ENCODE peak calls at places on chromosomes 7 and 10, in four cellular contexts. U is retinal pigment epithelial cell, G is colonic mucosa, R is choroid plexus epithelial cell. Z is an unnamed sample.

GRCh38 chr7:123865517-123866117 is 20.6 kb downstream of the HYAL4 start:
- DNase-seq in R (peak; percentile 90), U (peak; percentile 20), G (peak; percentile 78), Z (peak; percentile 73)

GRCh38 chr10:8088504-8088903 is 34.0 kb downstream of the GATA3 start:
- DNase-seq in G (no peak), U (no peak), R (no peak), Z (no peak)

GRCh38 chr10:110174201-110174600 is 33.2 kb upstream of the MXI1 start:
- DNase-seq in G (no peak), U (no peak), R (no peak), Z (no peak)

GRCh38 chr10:116787018-116787674 is 44.8 kb upstream of the HSPA12A start:
- DNase-seq in U (no peak), G (no peak), R (no peak), Z (no peak)

GRCh38 chr7:93877742-93878141 is 12.8 kb downstream of the TFPI2 start:
- DNase-seq in G (no peak), U (no peak), R (peak; percentile 44), Z (peak; percentile 47)

GRCh38 chr7:66964391-66964790 is 31.0 kb downstream of the SBDS start:
- DNase-seq in G (no peak), U (no peak), R (peak; percentile 88), Z (peak; percentile 89)

GRCh38 chr10:103502849-103503660 is 9.6 kb downstream of the NEURL1 start:
- DNase-seq in G (no peak), U (no peak), R (no peak), Z (no peak)

GRCh38 chr7:29400435-29400834 is 163.2 kb upstream of the PRR15 start:
- DNase-seq in U (no peak), R (no peak), G (no peak), Z (no peak)

GRCh38 chr7:107528461-107528860 is 35.3 kb downstream of the COG5 start:
- DNase-seq in G (no peak), R (peak; percentile 71), U (no peak), Z (peak; percentile 32)

GRCh38 chr10:95574649-95575365 is 13.6 kb upstream of the SORBS1 start:
- DNase-seq in U (no peak), R (no peak), G (no peak), Z (no peak)

GRCh38 chr7:148623586-148624282 is 33.2 kb downstream of the C7orf33 start:
- DNase-seq in R (peak; percentile 63), G (no peak), U (peak; percentile 53), Z (peak; percentile 11)

GRCh38 chr10:22631646-22632278 is 82.6 kb downstream of the PIP4K2A start:
- DNase-seq in R (peak; percentile 63), G (no peak), U (no peak), Z (peak; percentile 69)

GRCh38 chr10:26278295-26278694 is 61.7 kb downstream of the GAD2 start:
- DNase-seq in R (no peak), G (no peak), U (no peak), Z (no peak)

GRCh38 chr7:38716397-38716796 is 85.2 kb upstream of the AMPH start:
- DNase-seq in G (no peak), R (no peak), U (no peak), Z (no peak)

GRCh38 chr7:44482502-44483485 is 7.7 kb downstream of the NUDCD3 start:
- DNase-seq in G (no peak), R (no peak), U (no peak), Z (no peak)

GRCh38 chr7:311796-312195 is 21.8 kb downstream of the FOXL3 start:
- DNase-seq in U (no peak), G (no peak), R (no peak), Z (no peak)

GRCh38 chr7:35555934-35556333 is 139.0 kb downstream of the HERPUD2 start:
- DNase-seq in U (no peak), G (no peak), R (peak; percentile 6), Z (no peak)

GRCh38 chr7:103114576-103115008 is 34.3 kb downstream of the NAPEPLD start:
- DNase-seq in R (no peak), U (no peak), G (no peak), Z (no peak)

GRCh38 chr7:78052112-78052511 is 253.5 kb downstream of the PHTF2 start:
- DNase-seq in R (no peak), G (no peak), U (no peak), Z (no peak)

GRCh38 chr10:22158426-22158825 is 59.4 kb downstream of the EBLN1 start:
- DNase-seq in R (peak; percentile 78), U (peak; percentile 83), G (no peak), Z (no peak)

GRCh38 chr10:95841711-95842498 is 65.9 kb upstream of the CC2D2B start:
- DNase-seq in U (peak; percentile 5), R (peak; percentile 83), G (peak; percentile 67), Z (peak; percentile 78)

GRCh38 chr7:74066626-74067025 is 17.0 kb upstream of the LIMK1 start:
- DNase-seq in R (no peak), G (no peak), U (no peak), Z (no peak)

GRCh38 chr10:12419279-12419847 is 70.0 kb downstream of the CAMK1D start:
- DNase-seq in G (no peak), U (peak; percentile 34), R (peak; percentile 97), Z (peak; percentile 90)

GRCh38 chr10:32577448-32577847 is 131.5 kb downstream of the CCDC7 start:
- DNase-seq in G (no peak), R (peak; percentile 2), U (no peak), Z (no peak)

GRCh38 chr7:3588341-3588740 is 287.3 kb downstream of the SDK1 start:
- DNase-seq in U (no peak), G (no peak), R (no peak), Z (no peak)

GRCh38 chr7:66877577-66878300 is 43.3 kb upstream of the TMEM248 start:
- DNase-seq in U (no peak), G (no peak), R (peak; percentile 15), Z (peak; percentile 31)

GRCh38 chr7:38398725-38399321 is 125.4 kb upstream of the TARP start:
- DNase-seq in U (no peak), R (peak; percentile 74), G (peak; percentile 33), Z (peak; percentile 48)

GRCh38 chr10:27138277-27138676 is 15.9 kb downstream of the YME1L1 start:
- DNase-seq in U (no peak), R (no peak), G (no peak), Z (no peak)

GRCh38 chr10:94012834-94013830 is 19.4 kb downstream of the PLCE1 start:
- DNase-seq in R (no peak), G (no peak), U (no peak), Z (no peak)

GRCh38 chr7:114502454-114503254 is 88.0 kb downstream of the FOXP2 start:
- DNase-seq in G (peak; percentile 32), U (peak; percentile 33), R (peak; percentile 60), Z (peak; percentile 6)

GRCh38 chr7:69823151-69823744 is 225.0 kb downstream of the AUTS2 start:
- DNase-seq in R (no peak), U (no peak), G (no peak), Z (no peak)

GRCh38 chr7:50370884-50371283 is 66.4 kb downstream of the IKZF1 start:
- DNase-seq in G (no peak), U (no peak), R (no peak), Z (no peak)

GRCh38 chr7:50367570-50367969 is 63.1 kb downstream of the IKZF1 start:
- DNase-seq in U (no peak), R (no peak), G (no peak), Z (no peak)

GRCh38 chr7:50371551-50372021 is 67.1 kb downstream of the IKZF1 start:
- DNase-seq in G (no peak), U (no peak), R (no peak), Z (no peak)

GRCh38 chr7:50368366-50368765 is 63.9 kb downstream of the IKZF1 start:
- DNase-seq in G (no peak), U (no peak), R (no peak), Z (no peak)

GRCh38 chr7:50369408-50370026 is 65.0 kb downstream of the IKZF1 start:
- DNase-seq in G (no peak), R (peak; percentile 58), U (no peak), Z (peak; percentile 6)
- H3K4me3 ChIP-seq in G (no peak overlapping the region), R (no peak overlapping the region), U (no peak overlapping the region), Z (no peak overlapping the region)

DNA sequence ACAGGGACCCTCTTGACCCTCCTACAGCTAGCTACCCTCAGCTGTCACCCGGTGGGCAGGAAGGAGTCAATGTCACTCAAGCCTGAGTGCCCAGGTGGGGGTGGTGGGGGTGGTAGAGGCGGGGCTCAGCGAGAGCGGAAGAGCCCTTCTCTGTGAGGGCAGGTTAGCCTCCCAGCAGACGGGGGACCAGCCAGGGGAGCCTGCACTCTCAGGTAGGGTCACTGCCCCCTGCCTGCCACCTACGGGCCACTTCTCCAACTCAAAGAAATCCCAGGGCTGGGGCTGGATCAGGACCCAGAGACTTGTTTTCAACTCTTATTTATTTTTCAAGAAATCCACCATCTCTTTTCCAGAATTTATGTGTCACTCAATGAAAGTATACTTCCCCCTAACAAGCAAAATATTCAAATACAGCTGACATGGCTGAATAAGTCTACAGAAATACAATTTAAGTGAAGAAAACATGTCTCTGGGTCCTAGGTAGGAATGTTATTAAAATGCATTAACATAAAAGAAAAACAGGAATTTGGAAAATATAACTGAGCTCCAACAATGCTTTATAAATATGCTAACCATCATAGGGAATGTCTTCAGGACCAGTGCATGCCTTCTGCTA is 63.4 kb upstream of the DDC start:
- DNase-seq in G (no peak), U (no peak), R (no peak), Z (no peak)
- TF ChIP-seq CTCF in G (no peak), U (no peak), R (no peak), Z (no peak)

DNA sequence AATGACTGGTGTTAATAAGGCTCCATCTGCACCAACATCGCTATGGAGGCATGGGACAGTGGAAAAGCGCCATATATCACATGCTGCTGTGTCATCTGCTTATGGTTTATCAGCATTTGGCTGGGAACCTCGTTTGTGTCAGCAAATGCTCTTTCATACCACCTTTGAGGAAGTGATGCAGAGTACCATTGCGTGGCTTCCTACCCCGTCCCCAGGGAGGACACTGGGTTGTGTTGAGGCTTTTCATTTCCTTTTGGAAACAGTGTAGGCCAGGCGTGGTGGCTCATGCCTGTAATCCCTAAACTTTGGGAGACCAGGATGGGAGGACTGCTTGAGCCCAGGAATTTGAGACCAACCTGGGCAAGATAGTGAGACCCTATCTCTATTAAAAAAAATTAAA is 6.8 kb downstream of the TACR2 start:
- DNase-seq in G (no peak), R (no peak), U (no peak), Z (no peak)
- H3K4me3 ChIP-seq in G (no peak overlapping the region), R (no peak overlapping the region), U (no peak overlapping the region), Z (no peak overlapping the region)

GRCh38 chr10:130141878-130142277 is 5.7 kb downstream of the GLRX3 start:
- DNase-seq in R (no peak), U (no peak), G (no peak), Z (no peak)

GRCh38 chr10:130141038-130141437 is 4.8 kb downstream of the GLRX3 start:
- DNase-seq in R (no peak), U (no peak), G (no peak), Z (no peak)

GRCh38 chr10:130141460-130141859 is 5.3 kb downstream of the GLRX3 start:
- DNase-seq in R (peak; percentile 50), U (no peak), G (no peak), Z (peak; percentile 18)

GRCh38 chr10:130140425-130140824 is 4.2 kb downstream of the GLRX3 start:
- DNase-seq in G (no peak), R (no peak), U (no peak), Z (no peak)

DNA sequence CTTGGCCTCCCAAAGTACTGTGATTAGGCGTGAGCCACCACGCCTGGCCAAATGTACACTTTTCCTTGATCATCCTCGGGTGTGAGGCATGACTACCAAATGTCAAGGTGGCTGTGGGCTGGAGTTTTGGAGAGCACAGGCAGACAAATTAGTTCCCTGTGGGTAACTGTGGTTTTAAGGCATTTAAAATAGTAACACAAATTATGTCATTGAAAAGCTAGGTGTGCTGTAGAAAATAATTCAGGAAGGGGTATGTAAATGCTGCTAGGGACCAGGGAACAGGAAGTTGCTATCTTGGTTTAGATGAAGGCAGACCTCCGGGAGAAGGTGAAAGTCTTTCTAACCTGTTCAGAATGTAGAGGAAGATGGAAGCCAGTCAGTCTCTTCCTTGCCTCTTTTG is 9.9 kb downstream of the GLRX3 start:
- DNase-seq in R (no peak), G (no peak), U (no peak), Z (no peak)
- TF ChIP-seq CTCF in R (no peak), G (no peak), U (no peak), Z (no peak)

Z was measured in fibroblast of villous mesenchyme.